ENCODE peak calls at places on chromosomes 12 and 14, in eight cellular contexts. J is fibroblast of pulmonary artery; Q is NCI-H748 treated with DMSO at 0.1 percent for 48 hours; T is kidney; D is GM20000; U is effector memory CD4-positive, alpha-beta T cell; M is type B pancreatic cell; X is A673. Z is an unnamed sample.

GRCh38 chr12:16611146-16611545 is 5.2 kb upstream of the LMO3 start:
- DNase-seq in J (no peak), Q (peak), T (no peak), D (no peak), U (no peak), M (no peak), X (no peak), Z (no peak)

GRCh38 chr14:68514611-68515194 is 278.2 kb downstream of the ZFP36L1 start:
- DNase-seq in J (no peak), Q (no peak), T (no peak), D (no peak), U (no peak), M (no peak), X (no peak), Z (no peak)

GRCh38 chr12:122203968-122204828 is 689 bp downstream of the B3GNT4 start:
- DNase-seq in J (no peak), Q (no peak), T (peak), D (peak), U (no peak), M (no peak), X (no peak), Z (no peak)

GRCh38 chr12:49792181-49792970 is 35.8 kb downstream of the NCKAP5L start:
- DNase-seq in J (no peak), Q (no peak), T (no peak), D (no peak), U (no peak), M (no peak), X (no peak), Z (no peak)

GRCh38 chr12:101819467-101819866 is 11.3 kb downstream of the GNPTAB start:
- DNase-seq in J (no peak), Q (no peak), T (no peak), D (peak), U (no peak), M (no peak), X (no peak), Z (no peak)

GRCh38 chr14:89190779-89191513 is 226.1 kb downstream of the FOXN3 start:
- DNase-seq in J (no peak), Q (peak), T (no peak), D (no peak), U (no peak), M (no peak), X (no peak), Z (no peak)

GRCh38 chr14:24395609-24396580 is 2.9 kb upstream of the NYNRIN start:
- DNase-seq in J (peak), Q (no peak), T (no peak), D (no peak), U (no peak), M (no peak), X (peak), Z (no peak)

GRCh38 chr14:51644215-51644969 is 7.3 kb upstream of the FRMD6 start:
- DNase-seq in J (no peak), Q (no peak), T (no peak), D (no peak), U (no peak), M (no peak), X (no peak), Z (no peak)

GRCh38 chr14:35231207-35231755 is 60.9 kb upstream of the PSMA6 start:
- DNase-seq in J (no peak), Q (no peak), T (no peak), D (no peak), U (no peak), M (no peak), X (peak), Z (no peak)

GRCh38 chr12:99598785-99599184 is 48.8 kb upstream of the GARIN6 start:
- DNase-seq in J (no peak), Q (no peak), T (no peak), D (no peak), U (no peak), M (no peak), X (no peak), Z (no peak)